ENCODE peak calls at places on chromosomes 12 and 14, in seven cellular contexts. One of them, this sample, is unnamed.
A peak's percentile ranks its signal among the peaks of the same experiment; 100 is the strongest.

GRCh38 chr12:124586756-124587155 is 19.3 kb upstream of the NCOR2 start:
- ATAC-seq in CD8-positive, alpha-beta T cell: no peak
- ATAC-seq in effector memory CD8-positive, alpha-beta T cell: no peak
- ATAC-seq in HepG2: no peak
- ATAC-seq in activated CD8-positive, alpha-beta T cell treated with anti-CD3 and anti-CD28 coated beads, Interleukin-2, amount 10 ng/mL, durations not matched to agents 7 days and 5 days: no peak
- ATAC-seq in CD4-positive, alpha-beta T cell: no peak
- ATAC-seq in left lung: peak; percentile 90
- ATAC-seq in this sample: no peak

GRCh38 chr12:4269279-4269991 is 4.1 kb upstream of the CCND2 start:
- ATAC-seq in CD8-positive, alpha-beta T cell: peak; percentile 42
- ATAC-seq in effector memory CD8-positive, alpha-beta T cell: peak; percentile 48
- ATAC-seq in HepG2: no peak
- ATAC-seq in activated CD8-positive, alpha-beta T cell treated with anti-CD3 and anti-CD28 coated beads, Interleukin-2, amount 10 ng/mL, durations not matched to agents 7 days and 5 days: peak; percentile 15
- ATAC-seq in CD4-positive, alpha-beta T cell: peak; percentile 32
- ATAC-seq in left lung: peak; percentile 10
- ATAC-seq in this sample: peak; percentile 48

GRCh38 chr14:68266998-68267397 is 447.4 kb downstream of the RAD51B start:
- ATAC-seq in CD8-positive, alpha-beta T cell: no peak
- ATAC-seq in effector memory CD8-positive, alpha-beta T cell: no peak
- ATAC-seq in HepG2: no peak
- ATAC-seq in activated CD8-positive, alpha-beta T cell treated with anti-CD3 and anti-CD28 coated beads, Interleukin-2, amount 10 ng/mL, durations not matched to agents 7 days and 5 days: no peak
- ATAC-seq in CD4-positive, alpha-beta T cell: no peak
- ATAC-seq in left lung: no peak
- ATAC-seq in this sample: no peak

GRCh38 chr14:39880106-39880695 is 448.0 kb upstream of the FBXO33 start:
- ATAC-seq in CD8-positive, alpha-beta T cell: no peak
- ATAC-seq in effector memory CD8-positive, alpha-beta T cell: no peak
- ATAC-seq in HepG2: no peak
- ATAC-seq in activated CD8-positive, alpha-beta T cell treated with anti-CD3 and anti-CD28 coated beads, Interleukin-2, amount 10 ng/mL, durations not matched to agents 7 days and 5 days: no peak
- ATAC-seq in CD4-positive, alpha-beta T cell: no peak
- ATAC-seq in left lung: no peak
- ATAC-seq in this sample: no peak

GRCh38 chr14:73634333-73634833 is 10.4 kb upstream of the DNAL1 start:
- ATAC-seq in CD8-positive, alpha-beta T cell: no peak
- ATAC-seq in effector memory CD8-positive, alpha-beta T cell: no peak
- ATAC-seq in HepG2: no peak
- ATAC-seq in activated CD8-positive, alpha-beta T cell treated with anti-CD3 and anti-CD28 coated beads, Interleukin-2, amount 10 ng/mL, durations not matched to agents 7 days and 5 days: no peak
- ATAC-seq in CD4-positive, alpha-beta T cell: no peak
- ATAC-seq in left lung: peak; percentile 86
- ATAC-seq in this sample: peak; percentile 75

GRCh38 chr14:105207460-105207901 is 26.4 kb upstream of the NUDT14 start:
- ATAC-seq in CD8-positive, alpha-beta T cell: peak; percentile 33
- ATAC-seq in effector memory CD8-positive, alpha-beta T cell: no peak
- ATAC-seq in HepG2: peak; percentile 59
- ATAC-seq in activated CD8-positive, alpha-beta T cell treated with anti-CD3 and anti-CD28 coated beads, Interleukin-2, amount 10 ng/mL, durations not matched to agents 7 days and 5 days: no peak
- ATAC-seq in CD4-positive, alpha-beta T cell: peak; percentile 35
- ATAC-seq in left lung: no peak
- ATAC-seq in this sample: no peak

GRCh38 chr14:104297721-104298401 is 159.5 kb downstream of the KIF26A start:
- ATAC-seq in CD8-positive, alpha-beta T cell: no peak
- ATAC-seq in effector memory CD8-positive, alpha-beta T cell: no peak
- ATAC-seq in HepG2: no peak
- ATAC-seq in activated CD8-positive, alpha-beta T cell treated with anti-CD3 and anti-CD28 coated beads, Interleukin-2, amount 10 ng/mL, durations not matched to agents 7 days and 5 days: no peak
- ATAC-seq in CD4-positive, alpha-beta T cell: no peak
- ATAC-seq in left lung: no peak
- ATAC-seq in this sample: no peak

GRCh38 chr12:93306636-93307035 is 71.1 kb upstream of the NUDT4 start:
- ATAC-seq in CD8-positive, alpha-beta T cell: no peak
- ATAC-seq in effector memory CD8-positive, alpha-beta T cell: no peak
- ATAC-seq in HepG2: no peak
- ATAC-seq in activated CD8-positive, alpha-beta T cell treated with anti-CD3 and anti-CD28 coated beads, Interleukin-2, amount 10 ng/mL, durations not matched to agents 7 days and 5 days: no peak
- ATAC-seq in CD4-positive, alpha-beta T cell: no peak
- ATAC-seq in left lung: no peak
- ATAC-seq in this sample: no peak

GRCh38 chr12:112342587-112342986 is 39.6 kb downstream of the HECTD4 start:
- ATAC-seq in CD8-positive, alpha-beta T cell: no peak
- ATAC-seq in effector memory CD8-positive, alpha-beta T cell: no peak
- ATAC-seq in HepG2: no peak
- ATAC-seq in activated CD8-positive, alpha-beta T cell treated with anti-CD3 and anti-CD28 coated beads, Interleukin-2, amount 10 ng/mL, durations not matched to agents 7 days and 5 days: no peak
- ATAC-seq in CD4-positive, alpha-beta T cell: no peak
- ATAC-seq in left lung: no peak
- ATAC-seq in this sample: no peak

GRCh38 chr12:9115731-9116689 is at the start of gene A2M:
- ATAC-seq in CD8-positive, alpha-beta T cell: no peak
- ATAC-seq in effector memory CD8-positive, alpha-beta T cell: no peak
- ATAC-seq in HepG2: peak; percentile 95
- ATAC-seq in activated CD8-positive, alpha-beta T cell treated with anti-CD3 and anti-CD28 coated beads, Interleukin-2, amount 10 ng/mL, durations not matched to agents 7 days and 5 days: no peak
- ATAC-seq in CD4-positive, alpha-beta T cell: no peak
- ATAC-seq in left lung: peak; percentile 76
- ATAC-seq in this sample: peak; percentile 79

GRCh38 chr14:98103705-98104104 is 1168.3 kb downstream of the BCL11B start:
- ATAC-seq in CD8-positive, alpha-beta T cell: peak; percentile 95
- ATAC-seq in effector memory CD8-positive, alpha-beta T cell: peak; percentile 70
- ATAC-seq in HepG2: no peak
- ATAC-seq in activated CD8-positive, alpha-beta T cell treated with anti-CD3 and anti-CD28 coated beads, Interleukin-2, amount 10 ng/mL, durations not matched to agents 7 days and 5 days: no peak
- ATAC-seq in CD4-positive, alpha-beta T cell: peak; percentile 96
- ATAC-seq in left lung: no peak
- ATAC-seq in this sample: no peak

GRCh38 chr12:57893460-57894353 is 47.2 kb upstream of the CTDSP2 start:
- ATAC-seq in CD8-positive, alpha-beta T cell: no peak
- ATAC-seq in effector memory CD8-positive, alpha-beta T cell: no peak
- ATAC-seq in HepG2: peak; percentile 83
- ATAC-seq in activated CD8-positive, alpha-beta T cell treated with anti-CD3 and anti-CD28 coated beads, Interleukin-2, amount 10 ng/mL, durations not matched to agents 7 days and 5 days: no peak
- ATAC-seq in CD4-positive, alpha-beta T cell: no peak
- ATAC-seq in left lung: peak; percentile 54
- ATAC-seq in this sample: peak; percentile 84

GRCh38 chr12:30257614-30258013 is 438.1 kb downstream of the IPO8 start:
- ATAC-seq in CD8-positive, alpha-beta T cell: no peak
- ATAC-seq in effector memory CD8-positive, alpha-beta T cell: no peak
- ATAC-seq in HepG2: no peak
- ATAC-seq in activated CD8-positive, alpha-beta T cell treated with anti-CD3 and anti-CD28 coated beads, Interleukin-2, amount 10 ng/mL, durations not matched to agents 7 days and 5 days: no peak
- ATAC-seq in CD4-positive, alpha-beta T cell: no peak
- ATAC-seq in left lung: no peak
- ATAC-seq in this sample: no peak

GRCh38 chr14:87745507-87746118 is 247.4 kb downstream of the GALC start:
- ATAC-seq in CD8-positive, alpha-beta T cell: no peak
- ATAC-seq in effector memory CD8-positive, alpha-beta T cell: no peak
- ATAC-seq in HepG2: peak; percentile 84
- ATAC-seq in activated CD8-positive, alpha-beta T cell treated with anti-CD3 and anti-CD28 coated beads, Interleukin-2, amount 10 ng/mL, durations not matched to agents 7 days and 5 days: no peak
- ATAC-seq in CD4-positive, alpha-beta T cell: no peak
- ATAC-seq in left lung: peak; percentile 62
- ATAC-seq in this sample: no peak

GRCh38 chr12:117547209-117547608 is 185.8 kb upstream of the NOS1 start:
- ATAC-seq in CD8-positive, alpha-beta T cell: no peak
- ATAC-seq in effector memory CD8-positive, alpha-beta T cell: no peak
- ATAC-seq in HepG2: no peak
- ATAC-seq in activated CD8-positive, alpha-beta T cell treated with anti-CD3 and anti-CD28 coated beads, Interleukin-2, amount 10 ng/mL, durations not matched to agents 7 days and 5 days: no peak
- ATAC-seq in CD4-positive, alpha-beta T cell: no peak
- ATAC-seq in left lung: no peak
- ATAC-seq in this sample: no peak

GRCh38 chr12:14868916-14869315 is 16.7 kb downstream of the MGP start:
- ATAC-seq in CD8-positive, alpha-beta T cell: no peak
- ATAC-seq in effector memory CD8-positive, alpha-beta T cell: no peak
- ATAC-seq in HepG2: no peak
- ATAC-seq in activated CD8-positive, alpha-beta T cell treated with anti-CD3 and anti-CD28 coated beads, Interleukin-2, amount 10 ng/mL, durations not matched to agents 7 days and 5 days: no peak
- ATAC-seq in CD4-positive, alpha-beta T cell: no peak
- ATAC-seq in left lung: no peak
- ATAC-seq in this sample: no peak

GRCh38 chr12:105928436-105928835 is 210.3 kb downstream of the NUAK1 start:
- ATAC-seq in CD8-positive, alpha-beta T cell: no peak
- ATAC-seq in effector memory CD8-positive, alpha-beta T cell: no peak
- ATAC-seq in HepG2: no peak
- ATAC-seq in activated CD8-positive, alpha-beta T cell treated with anti-CD3 and anti-CD28 coated beads, Interleukin-2, amount 10 ng/mL, durations not matched to agents 7 days and 5 days: no peak
- ATAC-seq in CD4-positive, alpha-beta T cell: no peak
- ATAC-seq in left lung: no peak
- ATAC-seq in this sample: no peak

GRCh38 chr12:113398346-113399290 is 5.1 kb downstream of the SDS start:
- ATAC-seq in CD8-positive, alpha-beta T cell: no peak
- ATAC-seq in effector memory CD8-positive, alpha-beta T cell: no peak
- ATAC-seq in HepG2: peak; percentile 14
- ATAC-seq in activated CD8-positive, alpha-beta T cell treated with anti-CD3 and anti-CD28 coated beads, Interleukin-2, amount 10 ng/mL, durations not matched to agents 7 days and 5 days: no peak
- ATAC-seq in CD4-positive, alpha-beta T cell: no peak
- ATAC-seq in left lung: no peak
- ATAC-seq in this sample: no peak

GRCh38 chr14:36383674-36384421 is 63.4 kb upstream of the MBIP start:
- ATAC-seq in CD8-positive, alpha-beta T cell: no peak
- ATAC-seq in effector memory CD8-positive, alpha-beta T cell: no peak
- ATAC-seq in HepG2: no peak
- ATAC-seq in activated CD8-positive, alpha-beta T cell treated with anti-CD3 and anti-CD28 coated beads, Interleukin-2, amount 10 ng/mL, durations not matched to agents 7 days and 5 days: no peak
- ATAC-seq in CD4-positive, alpha-beta T cell: no peak
- ATAC-seq in left lung: peak; percentile 92
- ATAC-seq in this sample: peak; percentile 67

GRCh38 chr12:25796523-25797000 is 161.9 kb upstream of the RASSF8 start:
- ATAC-seq in CD8-positive, alpha-beta T cell: no peak
- ATAC-seq in effector memory CD8-positive, alpha-beta T cell: no peak
- ATAC-seq in HepG2: no peak
- ATAC-seq in activated CD8-positive, alpha-beta T cell treated with anti-CD3 and anti-CD28 coated beads, Interleukin-2, amount 10 ng/mL, durations not matched to agents 7 days and 5 days: no peak
- ATAC-seq in CD4-positive, alpha-beta T cell: no peak
- ATAC-seq in left lung: no peak
- ATAC-seq in this sample: no peak

GRCh38 chr14:64410084-64410774 is 22.1 kb downstream of the MTHFD1 start:
- ATAC-seq in CD8-positive, alpha-beta T cell: no peak
- ATAC-seq in effector memory CD8-positive, alpha-beta T cell: no peak
- ATAC-seq in HepG2: peak; percentile 88
- ATAC-seq in activated CD8-positive, alpha-beta T cell treated with anti-CD3 and anti-CD28 coated beads, Interleukin-2, amount 10 ng/mL, durations not matched to agents 7 days and 5 days: no peak
- ATAC-seq in CD4-positive, alpha-beta T cell: no peak
- ATAC-seq in left lung: peak; percentile 77
- ATAC-seq in this sample: no peak

GRCh38 chr12:16096273-16096849 is 181.1 kb downstream of the SLC15A5 start:
- ATAC-seq in CD8-positive, alpha-beta T cell: no peak
- ATAC-seq in effector memory CD8-positive, alpha-beta T cell: no peak
- ATAC-seq in HepG2: peak; percentile 65
- ATAC-seq in activated CD8-positive, alpha-beta T cell treated with anti-CD3 and anti-CD28 coated beads, Interleukin-2, amount 10 ng/mL, durations not matched to agents 7 days and 5 days: no peak
- ATAC-seq in CD4-positive, alpha-beta T cell: no peak
- ATAC-seq in left lung: peak; percentile 81
- ATAC-seq in this sample: no peak

GRCh38 chr12:4910502-4911315 is 1.0 kb downstream of the KCNA1 start:
- ATAC-seq in CD8-positive, alpha-beta T cell: peak; percentile 52
- ATAC-seq in effector memory CD8-positive, alpha-beta T cell: peak; percentile 59
- ATAC-seq in HepG2: no peak
- ATAC-seq in activated CD8-positive, alpha-beta T cell treated with anti-CD3 and anti-CD28 coated beads, Interleukin-2, amount 10 ng/mL, durations not matched to agents 7 days and 5 days: peak; percentile 52
- ATAC-seq in CD4-positive, alpha-beta T cell: peak; percentile 39
- ATAC-seq in left lung: no peak
- ATAC-seq in this sample: no peak

GRCh38 chr12:81668475-81668874 is 90.7 kb downstream of the PPFIA2 start:
- ATAC-seq in CD8-positive, alpha-beta T cell: no peak
- ATAC-seq in effector memory CD8-positive, alpha-beta T cell: no peak
- ATAC-seq in HepG2: no peak
- ATAC-seq in activated CD8-positive, alpha-beta T cell treated with anti-CD3 and anti-CD28 coated beads, Interleukin-2, amount 10 ng/mL, durations not matched to agents 7 days and 5 days: no peak
- ATAC-seq in CD4-positive, alpha-beta T cell: no peak
- ATAC-seq in left lung: peak; percentile 83
- ATAC-seq in this sample: no peak

GRCh38 chr12:91695964-91696363 is 449.7 kb downstream of the BTG1 start:
- ATAC-seq in CD8-positive, alpha-beta T cell: no peak
- ATAC-seq in effector memory CD8-positive, alpha-beta T cell: no peak
- ATAC-seq in HepG2: no peak
- ATAC-seq in activated CD8-positive, alpha-beta T cell treated with anti-CD3 and anti-CD28 coated beads, Interleukin-2, amount 10 ng/mL, durations not matched to agents 7 days and 5 days: no peak
- ATAC-seq in CD4-positive, alpha-beta T cell: no peak
- ATAC-seq in left lung: no peak
- ATAC-seq in this sample: no peak

GRCh38 chr12:92301329-92301728 is 155.7 kb upstream of the BTG1 start:
- ATAC-seq in CD8-positive, alpha-beta T cell: no peak
- ATAC-seq in effector memory CD8-positive, alpha-beta T cell: no peak
- ATAC-seq in HepG2: no peak
- ATAC-seq in activated CD8-positive, alpha-beta T cell treated with anti-CD3 and anti-CD28 coated beads, Interleukin-2, amount 10 ng/mL, durations not matched to agents 7 days and 5 days: no peak
- ATAC-seq in CD4-positive, alpha-beta T cell: no peak
- ATAC-seq in left lung: no peak
- ATAC-seq in this sample: no peak

GRCh38 chr12:128245106-128245505 is 21.9 kb upstream of the TMEM132C start:
- ATAC-seq in CD8-positive, alpha-beta T cell: no peak
- ATAC-seq in effector memory CD8-positive, alpha-beta T cell: no peak
- ATAC-seq in HepG2: no peak
- ATAC-seq in activated CD8-positive, alpha-beta T cell treated with anti-CD3 and anti-CD28 coated beads, Interleukin-2, amount 10 ng/mL, durations not matched to agents 7 days and 5 days: no peak
- ATAC-seq in CD4-positive, alpha-beta T cell: no peak
- ATAC-seq in left lung: no peak
- ATAC-seq in this sample: no peak

GRCh38 chr12:121809712-121810116 is 5.9 kb downstream of the SETD1B start:
- ATAC-seq in CD8-positive, alpha-beta T cell: no peak
- ATAC-seq in effector memory CD8-positive, alpha-beta T cell: no peak
- ATAC-seq in HepG2: no peak
- ATAC-seq in activated CD8-positive, alpha-beta T cell treated with anti-CD3 and anti-CD28 coated beads, Interleukin-2, amount 10 ng/mL, durations not matched to agents 7 days and 5 days: no peak
- ATAC-seq in CD4-positive, alpha-beta T cell: no peak
- ATAC-seq in left lung: no peak
- ATAC-seq in this sample: no peak

GRCh38 chr12:27549801-27550652 is 26.0 kb downstream of the PPFIBP1 start:
- ATAC-seq in CD8-positive, alpha-beta T cell: no peak
- ATAC-seq in effector memory CD8-positive, alpha-beta T cell: no peak
- ATAC-seq in HepG2: peak; percentile 92
- ATAC-seq in activated CD8-positive, alpha-beta T cell treated with anti-CD3 and anti-CD28 coated beads, Interleukin-2, amount 10 ng/mL, durations not matched to agents 7 days and 5 days: no peak
- ATAC-seq in CD4-positive, alpha-beta T cell: no peak
- ATAC-seq in left lung: peak; percentile 96
- ATAC-seq in this sample: peak; percentile 85

GRCh38 chr12:110312581-110313360 is 31.7 kb downstream of the ATP2A2 start:
- ATAC-seq in CD8-positive, alpha-beta T cell: no peak
- ATAC-seq in effector memory CD8-positive, alpha-beta T cell: peak; percentile 87
- ATAC-seq in HepG2: peak; percentile 35
- ATAC-seq in activated CD8-positive, alpha-beta T cell treated with anti-CD3 and anti-CD28 coated beads, Interleukin-2, amount 10 ng/mL, durations not matched to agents 7 days and 5 days: peak; percentile 52
- ATAC-seq in CD4-positive, alpha-beta T cell: peak; percentile 39
- ATAC-seq in left lung: peak; percentile 52
- ATAC-seq in this sample: peak; percentile 52

GRCh38 chr12:49962861-49963765 is 1.4 kb downstream of the AQP5 start:
- ATAC-seq in CD8-positive, alpha-beta T cell: no peak
- ATAC-seq in effector memory CD8-positive, alpha-beta T cell: no peak
- ATAC-seq in HepG2: peak; percentile 25
- ATAC-seq in activated CD8-positive, alpha-beta T cell treated with anti-CD3 and anti-CD28 coated beads, Interleukin-2, amount 10 ng/mL, durations not matched to agents 7 days and 5 days: no peak
- ATAC-seq in CD4-positive, alpha-beta T cell: no peak
- ATAC-seq in left lung: peak; percentile 28
- ATAC-seq in this sample: no peak

GRCh38 chr12:85448548-85449139 is 168.6 kb downstream of the ALX1 start:
- ATAC-seq in CD8-positive, alpha-beta T cell: no peak
- ATAC-seq in effector memory CD8-positive, alpha-beta T cell: no peak
- ATAC-seq in HepG2: no peak
- ATAC-seq in activated CD8-positive, alpha-beta T cell treated with anti-CD3 and anti-CD28 coated beads, Interleukin-2, amount 10 ng/mL, durations not matched to agents 7 days and 5 days: no peak
- ATAC-seq in CD4-positive, alpha-beta T cell: no peak
- ATAC-seq in left lung: peak; percentile 52
- ATAC-seq in this sample: no peak

GRCh38 chr14:103705158-103705523 is 10.1 kb downstream of the XRCC3 start:
- ATAC-seq in CD8-positive, alpha-beta T cell: no peak
- ATAC-seq in effector memory CD8-positive, alpha-beta T cell: no peak
- ATAC-seq in HepG2: no peak
- ATAC-seq in activated CD8-positive, alpha-beta T cell treated with anti-CD3 and anti-CD28 coated beads, Interleukin-2, amount 10 ng/mL, durations not matched to agents 7 days and 5 days: no peak
- ATAC-seq in CD4-positive, alpha-beta T cell: no peak
- ATAC-seq in left lung: peak; percentile 86
- ATAC-seq in this sample: peak; percentile 63